ENCODE peak calls at places on chromosomes 7 and 10, in four cellular contexts. One of them, this sample, is unnamed. For H3K4me1, the result is how much of the 10 kb centered on the place peaks cover.

GRCh38 chr10:19889279-19889678 is 73.0 kb downstream of the PLXDC2 start:
- DNase-seq in astrocyte: peak
- DNase-seq in PC-3: no peak
- DNase-seq in cardiac muscle cell: no peak
- DNase-seq in this sample: no peak

GRCh38 chr7:22549667-22550513 is 49.9 kb upstream of the STEAP1B start:
- DNase-seq in astrocyte: no peak
- DNase-seq in PC-3: peak
- DNase-seq in cardiac muscle cell: peak
- DNase-seq in this sample: no peak

GRCh38 chr7:124106575-124106974 is 73.7 kb upstream of the TMEM229A start:
- DNase-seq in astrocyte: no peak
- DNase-seq in PC-3: no peak
- DNase-seq in cardiac muscle cell: no peak
- DNase-seq in this sample: no peak

GRCh38 chr10:51023611-51024010 is 50.7 kb upstream of the PRKG1 start:
- DNase-seq in astrocyte: no peak
- DNase-seq in PC-3: no peak
- DNase-seq in cardiac muscle cell: no peak
- DNase-seq in this sample: no peak

GRCh38 chr7:82985144-82985802 is 177.4 kb downstream of the PCLO start:
- DNase-seq in astrocyte: no peak
- DNase-seq in PC-3: peak
- DNase-seq in cardiac muscle cell: no peak
- DNase-seq in this sample: no peak

GRCh38 chr7:1046722-1047679 is 2.7 kb downstream of the GPR146 start:
- DNase-seq in astrocyte: no peak
- DNase-seq in PC-3: peak
- DNase-seq in cardiac muscle cell: no peak
- DNase-seq in this sample: no peak

GRCh38 chr10:6314620-6315205 is 112.0 kb downstream of the PFKFB3 start:
- DNase-seq in astrocyte: no peak
- DNase-seq in PC-3: peak
- DNase-seq in cardiac muscle cell: no peak
- DNase-seq in this sample: no peak

GRCh38 chr7:158586499-158587191 is 978 bp downstream of the PTPRN2 start:
- DNase-seq in astrocyte: no peak
- DNase-seq in PC-3: no peak
- DNase-seq in cardiac muscle cell: no peak
- DNase-seq in this sample: no peak

GRCh38 chr10:79413196-79413595 is 32.2 kb downstream of the ZCCHC24 start:
- DNase-seq in astrocyte: no peak
- DNase-seq in PC-3: peak
- DNase-seq in cardiac muscle cell: no peak
- DNase-seq in this sample: no peak

GRCh38 chr10:82826132-82826531 is 951.1 kb downstream of the NRG3 start:
- DNase-seq in astrocyte: peak
- DNase-seq in PC-3: no peak
- DNase-seq in cardiac muscle cell: no peak
- DNase-seq in this sample: peak

GRCh38 chr7:6116216-6116615 is 85.0 kb downstream of the ANKRD61 start:
- DNase-seq in astrocyte: peak
- DNase-seq in PC-3: no peak
- DNase-seq in cardiac muscle cell: no peak
- DNase-seq in this sample: no peak

GRCh38 chr7:123749537-123749857 is 694 bp upstream of the WASL start:
- DNase-seq in astrocyte: peak
- DNase-seq in PC-3: peak
- DNase-seq in cardiac muscle cell: no peak
- DNase-seq in this sample: no peak

GRCh38 chr10:123891147-123892011 is at the start of gene CPXM2:
- DNase-seq in astrocyte: no peak
- DNase-seq in PC-3: no peak
- DNase-seq in cardiac muscle cell: no peak
- DNase-seq in this sample: no peak

GRCh38 chr7:17429579-17429978 is 131.1 kb downstream of the AHR start:
- DNase-seq in astrocyte: no peak
- DNase-seq in PC-3: no peak
- DNase-seq in cardiac muscle cell: no peak
- DNase-seq in this sample: no peak

GRCh38 chr7:36719233-36719632 is 5.1 kb downstream of the AOAH start:
- DNase-seq in astrocyte: no peak
- DNase-seq in PC-3: no peak
- DNase-seq in cardiac muscle cell: no peak
- DNase-seq in this sample: no peak

GRCh38 chr7:142196066-142196840 is 61.6 kb downstream of the PRSS58 start:
- DNase-seq in astrocyte: peak
- DNase-seq in PC-3: no peak
- DNase-seq in cardiac muscle cell: no peak
- DNase-seq in this sample: peak

GRCh38 chr7:376306-376969 is 86.5 kb downstream of the FOXL3 start:
- DNase-seq in astrocyte: no peak
- DNase-seq in PC-3: no peak
- DNase-seq in cardiac muscle cell: no peak
- DNase-seq in this sample: no peak

GRCh38 chr10:132105302-132105995 is 39.7 kb downstream of the JAKMIP3 start:
- DNase-seq in astrocyte: no peak
- DNase-seq in PC-3: no peak
- DNase-seq in cardiac muscle cell: no peak
- DNase-seq in this sample: no peak

GRCh38 chr7:152674860-152675760 is 831 bp downstream of the XRCC2 start:
- DNase-seq in astrocyte: no peak
- DNase-seq in PC-3: peak
- DNase-seq in cardiac muscle cell: peak
- DNase-seq in this sample: no peak

GRCh38 chr10:112902730-112903129 is 47.3 kb upstream of the TCF7L2 start:
- DNase-seq in astrocyte: no peak
- DNase-seq in PC-3: no peak
- DNase-seq in cardiac muscle cell: no peak
- DNase-seq in this sample: no peak

GRCh38 chr7:54841772-54842707 is 83.0 kb upstream of the SEC61G start:
- DNase-seq in astrocyte: peak
- DNase-seq in PC-3: peak
- DNase-seq in cardiac muscle cell: peak
- DNase-seq in this sample: no peak

GRCh38 chr7:74371381-74372059 is 82.2 kb upstream of the GTF2IRD1 start:
- DNase-seq in astrocyte: no peak
- DNase-seq in PC-3: no peak
- DNase-seq in cardiac muscle cell: peak
- DNase-seq in this sample: no peak

GRCh38 chr10:11603741-11604140 is 7.7 kb downstream of the USP6NL start:
- DNase-seq in astrocyte: no peak
- DNase-seq in PC-3: no peak
- DNase-seq in cardiac muscle cell: no peak
- DNase-seq in this sample: no peak
- H3K4me1 ChIP-seq in astrocyte: under half
- H3K4me1 ChIP-seq in PC-3: under half
- H3K4me1 ChIP-seq in cardiac muscle cell: under half
- H3K4me1 ChIP-seq in this sample: under half

GRCh38 chr10:67723601-67724000 is 27.6 kb upstream of the CTNNA3 start:
- DNase-seq in astrocyte: no peak
- DNase-seq in PC-3: no peak
- DNase-seq in cardiac muscle cell: no peak
- DNase-seq in this sample: no peak
- H3K27ac ChIP-seq in astrocyte: no peak
- H3K27ac ChIP-seq in PC-3: no peak
- H3K27ac ChIP-seq in cardiac muscle cell: no peak
- H3K27ac ChIP-seq in this sample: no peak

GRCh38 chr7:134899729-134900128 is 86.6 kb upstream of the AGBL3 start:
- DNase-seq in astrocyte: peak
- DNase-seq in PC-3: peak
- DNase-seq in cardiac muscle cell: no peak
- DNase-seq in this sample: peak

GRCh38 chr7:134900430-134900876 is 85.9 kb upstream of the AGBL3 start:
- DNase-seq in astrocyte: no peak
- DNase-seq in PC-3: no peak
- DNase-seq in cardiac muscle cell: no peak
- DNase-seq in this sample: no peak

GRCh38 chr7:134896073-134896472 is 90.2 kb upstream of the AGBL3 start:
- DNase-seq in astrocyte: no peak
- DNase-seq in PC-3: no peak
- DNase-seq in cardiac muscle cell: no peak
- DNase-seq in this sample: no peak

GRCh38 chr7:134894928-134895327 is 91.4 kb upstream of the AGBL3 start:
- DNase-seq in astrocyte: no peak
- DNase-seq in PC-3: no peak
- DNase-seq in cardiac muscle cell: no peak
- DNase-seq in this sample: no peak

DNA sequence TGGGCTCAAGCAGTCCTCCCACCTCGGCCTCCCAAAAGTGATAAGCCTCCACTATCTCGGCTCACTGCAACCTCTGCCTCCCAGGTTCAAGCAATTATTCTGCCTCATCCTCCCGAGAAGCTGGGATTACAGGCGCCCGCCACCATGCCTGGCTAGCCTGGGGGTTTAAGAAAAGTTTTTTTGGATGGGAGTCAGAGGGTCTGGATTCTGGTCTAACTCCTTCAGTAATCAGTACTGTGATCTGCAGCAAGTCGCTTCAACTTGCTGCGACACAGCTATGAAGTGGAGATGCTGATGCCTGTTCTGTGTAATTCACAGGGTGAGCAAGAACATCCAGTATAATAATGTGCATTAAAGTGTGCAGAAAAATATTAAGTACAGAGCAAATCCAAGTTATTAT is 88.4 kb upstream of the AGBL3 start:
- DNase-seq in astrocyte: no peak
- DNase-seq in PC-3: no peak
- DNase-seq in cardiac muscle cell: no peak
- DNase-seq in this sample: no peak
- H3K4me1 ChIP-seq in astrocyte: under half
- H3K4me1 ChIP-seq in PC-3: under half
- H3K4me1 ChIP-seq in cardiac muscle cell: under half
- H3K4me1 ChIP-seq in this sample: under half

DNA sequence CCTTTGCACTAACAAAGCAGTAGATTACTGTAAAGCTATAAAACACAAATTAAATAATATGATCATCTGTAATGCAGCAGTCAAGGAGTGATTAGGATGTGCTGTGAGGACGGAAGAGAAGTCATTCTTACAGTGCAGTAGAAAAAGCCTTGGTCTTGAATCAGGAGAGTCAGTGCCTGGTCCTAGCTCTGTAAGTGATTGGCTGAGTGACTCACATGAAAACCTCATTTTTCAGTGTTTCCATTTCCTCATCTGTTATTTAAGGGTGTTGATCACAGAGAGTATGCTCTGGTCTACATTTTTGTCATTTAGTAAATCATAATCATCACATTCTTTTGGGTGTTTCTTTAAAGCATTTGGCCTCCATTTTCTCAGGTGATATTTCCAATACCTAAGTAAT is 717.8 kb downstream of the LRMDA start:
- DNase-seq in astrocyte: peak
- DNase-seq in PC-3: no peak
- DNase-seq in cardiac muscle cell: no peak
- DNase-seq in this sample: peak
- H3K27ac ChIP-seq in astrocyte: no peak
- H3K27ac ChIP-seq in PC-3: no peak
- H3K27ac ChIP-seq in cardiac muscle cell: no peak
- H3K27ac ChIP-seq in this sample: no peak

GRCh38 chr10:75696536-75696935 is 265.1 kb downstream of the LRMDA start:
- DNase-seq in astrocyte: no peak
- DNase-seq in PC-3: no peak
- DNase-seq in cardiac muscle cell: no peak
- DNase-seq in this sample: no peak
- H3K4me1 ChIP-seq in astrocyte: under half
- H3K4me1 ChIP-seq in PC-3: under half
- H3K4me1 ChIP-seq in cardiac muscle cell: under half
- H3K4me1 ChIP-seq in this sample: under half

DNA sequence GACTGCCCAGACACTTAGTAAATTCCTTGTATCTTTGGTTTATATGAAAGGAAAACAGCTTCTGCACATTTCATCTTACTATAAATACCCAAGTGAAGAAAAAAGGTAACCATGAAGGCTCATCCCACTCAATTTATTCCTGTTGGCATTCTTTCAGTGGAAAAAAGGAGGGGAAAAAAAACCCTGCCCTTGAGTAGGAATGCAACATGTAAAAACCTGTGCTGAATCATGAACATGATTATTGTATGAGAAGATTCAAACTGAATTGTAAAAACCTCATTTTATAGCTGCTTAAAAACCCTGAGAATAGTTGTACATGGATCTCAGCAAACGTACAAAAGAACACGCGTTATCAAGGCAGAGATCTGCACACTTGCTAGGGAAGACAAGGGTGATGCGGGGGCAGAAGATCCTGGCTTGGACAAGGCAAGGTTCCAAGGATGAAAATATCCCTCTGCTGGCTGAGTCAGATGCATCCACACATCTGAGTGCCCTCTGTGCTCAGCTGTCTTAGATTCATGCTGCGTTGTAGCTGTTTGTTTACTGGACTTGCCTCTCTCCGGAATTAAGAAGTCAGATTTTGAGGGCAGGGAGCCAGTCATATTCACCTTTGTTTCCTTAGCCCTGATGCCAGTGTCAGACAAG is 658.2 kb downstream of the PARD3 start:
- DNase-seq in astrocyte: peak
- DNase-seq in PC-3: peak
- DNase-seq in cardiac muscle cell: no peak
- DNase-seq in this sample: peak
- H3K27ac ChIP-seq in astrocyte: no peak
- H3K27ac ChIP-seq in PC-3: peak
- H3K27ac ChIP-seq in cardiac muscle cell: no peak
- H3K27ac ChIP-seq in this sample: peak

GRCh38 chr7:66928388-66928787 is 7.4 kb downstream of the TMEM248 start:
- DNase-seq in astrocyte: no peak
- DNase-seq in PC-3: no peak
- DNase-seq in cardiac muscle cell: no peak
- DNase-seq in this sample: no peak
- H3K4me1 ChIP-seq in astrocyte: under half
- H3K4me1 ChIP-seq in PC-3: under half
- H3K4me1 ChIP-seq in cardiac muscle cell: under half
- H3K4me1 ChIP-seq in this sample: under half

GRCh38 chr7:2524808-2525140 is 5.2 kb downstream of the LFNG start:
- DNase-seq in astrocyte: no peak
- DNase-seq in PC-3: no peak
- DNase-seq in cardiac muscle cell: no peak
- DNase-seq in this sample: no peak
- H3K27ac ChIP-seq in astrocyte: no peak
- H3K27ac ChIP-seq in PC-3: no peak
- H3K27ac ChIP-seq in cardiac muscle cell: no peak
- H3K27ac ChIP-seq in this sample: no peak